ENCODE peak calls at places on chromosome 6, in five cellular contexts. One of them, this sample, is unnamed.

GRCh38 chr6:100112855-100113508 is 119.0 kb upstream of the MCHR2 start:
- DNase-seq in effector memory CD8-positive, alpha-beta T cell: no peak
- DNase-seq in nucleus accumbens: no peak
- DNase-seq in hippocampal formation: no peak
- DNase-seq in DMS 273 treated with DMSO at 0.1 percent for 48 hours: no peak
- DNase-seq in this sample: no peak

GRCh38 chr6:57327311-57327710 is 9.9 kb downstream of the PRIM2 start:
- DNase-seq in nucleus accumbens: no peak
- DNase-seq in effector memory CD8-positive, alpha-beta T cell: no peak
- DNase-seq in DMS 273 treated with DMSO at 0.1 percent for 48 hours: no peak
- DNase-seq in hippocampal formation: no peak
- DNase-seq in this sample: no peak

GRCh38 chr6:18724056-18724455 is 336.9 kb downstream of the RNF144B start:
- DNase-seq in nucleus accumbens: no peak
- DNase-seq in DMS 273 treated with DMSO at 0.1 percent for 48 hours: no peak
- DNase-seq in hippocampal formation: no peak
- DNase-seq in effector memory CD8-positive, alpha-beta T cell: no peak
- DNase-seq in this sample: no peak

GRCh38 chr6:7617954-7618764 is 28.2 kb downstream of the SNRNP48 start:
- DNase-seq in nucleus accumbens: no peak
- DNase-seq in effector memory CD8-positive, alpha-beta T cell: no peak
- DNase-seq in hippocampal formation: no peak
- DNase-seq in DMS 273 treated with DMSO at 0.1 percent for 48 hours: no peak
- DNase-seq in this sample: no peak

GRCh38 chr6:148221580-148221979 is 121.1 kb upstream of the SASH1 start:
- DNase-seq in nucleus accumbens: no peak
- DNase-seq in effector memory CD8-positive, alpha-beta T cell: no peak
- DNase-seq in hippocampal formation: no peak
- DNase-seq in DMS 273 treated with DMSO at 0.1 percent for 48 hours: no peak
- DNase-seq in this sample: no peak

GRCh38 chr6:36809933-36810844 is 29.1 kb downstream of the CPNE5 start:
- DNase-seq in hippocampal formation: no peak
- DNase-seq in effector memory CD8-positive, alpha-beta T cell: no peak
- DNase-seq in DMS 273 treated with DMSO at 0.1 percent for 48 hours: no peak
- DNase-seq in nucleus accumbens: no peak
- DNase-seq in this sample: no peak

GRCh38 chr6:2744206-2744771 is 6.4 kb downstream of the MYLK4 start:
- DNase-seq in nucleus accumbens: no peak
- DNase-seq in DMS 273 treated with DMSO at 0.1 percent for 48 hours: no peak
- DNase-seq in effector memory CD8-positive, alpha-beta T cell: no peak
- DNase-seq in hippocampal formation: no peak
- DNase-seq in this sample: no peak

GRCh38 chr6:3119040-3119723 is 671 bp downstream of the BPHL start:
- DNase-seq in nucleus accumbens: no peak
- DNase-seq in DMS 273 treated with DMSO at 0.1 percent for 48 hours: no peak
- DNase-seq in hippocampal formation: no peak
- DNase-seq in effector memory CD8-positive, alpha-beta T cell: no peak
- DNase-seq in this sample: no peak

GRCh38 chr6:215335-216034 is 76.8 kb upstream of the DUSP22 start:
- DNase-seq in nucleus accumbens: no peak
- DNase-seq in effector memory CD8-positive, alpha-beta T cell: peak; percentile 44
- DNase-seq in hippocampal formation: no peak
- DNase-seq in DMS 273 treated with DMSO at 0.1 percent for 48 hours: no peak
- DNase-seq in this sample: no peak

GRCh38 chr6:110360671-110361070 is 2.5 kb upstream of the METTL24 start:
- DNase-seq in DMS 273 treated with DMSO at 0.1 percent for 48 hours: no peak
- DNase-seq in hippocampal formation: no peak
- DNase-seq in nucleus accumbens: no peak
- DNase-seq in effector memory CD8-positive, alpha-beta T cell: no peak
- DNase-seq in this sample: no peak

GRCh38 chr6:47241742-47242482 is 67.8 kb downstream of the TNFRSF21 start:
- DNase-seq in nucleus accumbens: no peak
- DNase-seq in DMS 273 treated with DMSO at 0.1 percent for 48 hours: peak; percentile 39
- DNase-seq in effector memory CD8-positive, alpha-beta T cell: no peak
- DNase-seq in hippocampal formation: no peak
- DNase-seq in this sample: no peak

GRCh38 chr6:89508755-89509563 is 76.0 kb downstream of the ANKRD6 start:
- DNase-seq in nucleus accumbens: no peak
- DNase-seq in DMS 273 treated with DMSO at 0.1 percent for 48 hours: no peak
- DNase-seq in hippocampal formation: no peak
- DNase-seq in effector memory CD8-positive, alpha-beta T cell: no peak
- DNase-seq in this sample: no peak

GRCh38 chr6:73134588-73134987 is 90.7 kb downstream of the KHDC1L start:
- DNase-seq in hippocampal formation: no peak
- DNase-seq in nucleus accumbens: no peak
- DNase-seq in DMS 273 treated with DMSO at 0.1 percent for 48 hours: no peak
- DNase-seq in effector memory CD8-positive, alpha-beta T cell: no peak
- DNase-seq in this sample: peak; percentile 17

This sample was measured in progenitor cell of endocrine pancreas.